ENCODE peak calls at places on chromosomes 4 and X, in six cellular contexts. W, U, Q, Z, L and X are unnamed samples. For H3K79me2, H3K4me1 and H3K9me3, the result is how much of the 10 kb centered on the place peaks cover.

GRCh38 chr4:158176108-158176507 is 3.3 kb upstream of the GASK1B start:
- DNase-seq in W (no peak), U (peak), L (no peak), Q (peak), Z (peak), X (no peak)

GRCh38 chr4:26201119-26201518 is 119.7 kb upstream of the RBPJ start:
- DNase-seq in U (peak), W (no peak), L (no peak), Z (no peak), Q (peak), X (no peak)

GRCh38 chr4:117678861-117679260 is 355.4 kb upstream of the NDST3 start:
- DNase-seq in Z (no peak), L (no peak), U (no peak), Q (no peak), W (no peak), X (no peak)

GRCh38 chrX:1581132-1581531 is 10.3 kb upstream of the AKAP17A start:
- DNase-seq in Q (peak), L (peak), W (peak), Z (no peak), U (no peak), X (peak)

GRCh38 chr4:73021634-73022033 is 47.9 kb downstream of the COX18 start:
- DNase-seq in Q (peak), W (peak), Z (peak), U (peak), L (peak), X (no peak)

GRCh38 chr4:151743128-151743854 is 17.5 kb downstream of the GATB start:
- DNase-seq in L (no peak), Q (peak), Z (no peak), W (no peak), U (peak), X (no peak)

GRCh38 chrX:989959-990510 is 222.4 kb downstream of the CRLF2 start:
- DNase-seq in L (no peak), U (peak), W (peak), Z (peak), Q (no peak), X (peak)

GRCh38 chr4:81648576-81649272 is 177.0 kb upstream of the RASGEF1B start:
- DNase-seq in U (peak), Q (no peak), W (peak), Z (no peak), L (peak), X (no peak)

GRCh38 chrX:133151320-133151719 is 54.4 kb upstream of the USP26 start:
- DNase-seq in Z (no peak), U (no peak), Q (peak), W (no peak), L (no peak), X (no peak)

GRCh38 chr4:114659386-114660008 is 60.9 kb downstream of the UGT8 start:
- DNase-seq in Q (peak), W (peak), U (peak), Z (peak), L (peak), X (peak)

GRCh38 chrX:54358424-54359211 is 772 bp upstream of the WNK3 start:
- DNase-seq in U (peak), Q (peak), Z (no peak), L (no peak), W (no peak), X (no peak)

GRCh38 chr4:1171306-1172227 is 816 bp downstream of the SPON2 start:
- DNase-seq in Z (no peak), Q (peak), U (no peak), W (no peak), L (no peak), X (no peak)

GRCh38 chrX:19863237-19864223 is 23.9 kb downstream of the SH3KBP1 start:
- DNase-seq in Q (peak), U (no peak), L (peak), W (no peak), Z (no peak), X (no peak)

GRCh38 chr4:174365018-174365587 is 81.4 kb downstream of the CEP44 start:
- DNase-seq in Z (peak), L (peak), U (peak), W (peak), Q (peak), X (no peak)

GRCh38 chr4:152220201-152220666 is 315.7 kb downstream of the FBXW7 start:
- DNase-seq in W (no peak), L (no peak), U (peak), Q (peak), Z (no peak), X (peak)

GRCh38 chr4:128355301-128355700 is 67.7 kb upstream of the PGRMC2 start:
- DNase-seq in Q (peak), W (no peak), L (no peak), U (peak), Z (no peak), X (no peak)

GRCh38 chrX:129545408-129545807 is 5.3 kb downstream of the OCRL start:
- DNase-seq in U (no peak), Z (no peak), Q (no peak), W (no peak), L (no peak), X (no peak)

GRCh38 chr4:106708604-106708876 is 327.6 kb downstream of the DKK2 start:
- DNase-seq in U (no peak), W (no peak), Q (no peak), Z (no peak), L (no peak), X (no peak)

GRCh38 chr4:17687237-17687857 is 72.9 kb downstream of the MED28 start:
- DNase-seq in Z (no peak), L (no peak), Q (no peak), U (peak), W (no peak), X (no peak)

DNA sequence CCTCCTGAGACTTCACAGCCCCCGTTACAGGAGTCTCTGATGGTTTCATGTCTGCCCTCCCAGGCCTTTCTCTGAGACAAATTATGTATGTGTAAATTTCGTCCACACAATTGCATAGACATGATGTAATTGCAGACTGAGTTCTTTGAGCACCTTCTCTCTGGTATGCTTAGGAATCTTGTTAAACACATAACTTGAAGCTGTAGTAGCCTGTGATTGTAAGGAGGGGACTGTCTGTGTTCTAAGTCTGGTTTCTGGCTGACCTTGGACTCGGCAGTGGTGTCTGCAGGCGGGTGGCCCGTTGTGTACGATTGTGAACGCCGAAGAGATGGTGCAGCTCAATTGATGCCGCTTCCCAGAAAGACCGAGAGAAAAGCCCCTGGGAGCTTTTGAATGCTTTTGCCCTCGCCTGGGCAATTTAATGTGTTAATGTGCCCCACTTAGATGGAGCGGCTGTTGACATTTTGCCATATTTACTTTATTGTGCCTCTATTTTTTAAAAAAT is 58.5 kb upstream of the TADA2B start:
- DNase-seq in W (no peak), L (no peak), Q (no peak), U (peak), Z (no peak), X (no peak)
- H3K79me2 ChIP-seq in W (under half), L (under half), Q (under half), U (under half), Z (under half), X (under half)

GRCh38 chr4:139457318-139457717 is 3.4 kb downstream of the RAB33B start:
- DNase-seq in Q (peak), Z (no peak), L (no peak), U (no peak), W (no peak), X (no peak)
- H3K4me1 ChIP-seq in Q (under half), Z (under half), L (under half), U (under half), W (under half), X (under half)

DNA sequence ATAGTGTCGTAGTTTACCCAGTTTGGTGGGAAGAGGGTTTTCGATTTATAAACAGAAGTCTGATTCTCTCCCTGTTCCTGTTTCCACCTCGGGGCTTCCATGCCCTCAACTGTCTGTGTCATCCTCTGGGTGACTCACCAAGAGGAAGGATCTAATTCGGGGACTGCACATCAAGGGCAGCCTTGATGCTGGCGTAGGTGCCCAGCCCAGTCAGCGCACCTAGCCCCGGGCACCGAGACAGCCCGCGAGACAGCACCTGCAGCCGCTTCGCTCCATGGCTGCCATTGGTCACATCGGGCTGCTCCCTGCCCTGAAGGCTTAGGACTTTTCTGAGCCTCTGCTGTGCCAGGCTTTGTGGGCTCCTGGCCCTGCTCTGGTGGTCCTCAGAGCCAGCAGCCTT is 7.8 kb downstream of the ABCD1 start:
- DNase-seq in Q (peak), Z (no peak), L (no peak), W (no peak), U (no peak), X (no peak)
- H3K9me3 ChIP-seq in Q (under half), Z (under half), L (under half), W (under half), U (under half), X (under half)

GRCh38 chr4:67892905-67893304 is 9.1 kb upstream of the TMPRSS11D start:
- DNase-seq in L (no peak), Z (no peak), W (no peak), U (no peak), Q (peak), X (no peak)

GRCh38 chr4:67891645-67892044 is 7.8 kb upstream of the TMPRSS11D start:
- DNase-seq in W (no peak), Q (no peak), L (no peak), U (no peak), Z (no peak), X (no peak)

GRCh38 chr4:67897686-67898085 is 13.9 kb upstream of the TMPRSS11D start:
- DNase-seq in Z (no peak), U (no peak), L (no peak), Q (no peak), W (no peak), X (no peak)

GRCh38 chr4:67892253-67892652 is 8.5 kb upstream of the TMPRSS11D start:
- DNase-seq in Q (no peak), U (no peak), L (no peak), W (no peak), Z (no peak), X (no peak)

GRCh38 chr4:67896421-67897065 is 12.7 kb upstream of the TMPRSS11D start:
- DNase-seq in U (no peak), L (no peak), Z (no peak), W (no peak), Q (no peak), X (no peak)
- H3K79me2 ChIP-seq in U (under half), L (under half), Z (under half), W (under half), Q (under half), X (under half)

GRCh38 chrX:2699959-2700358 is 8.9 kb downstream of the CD99 start:
- DNase-seq in L (no peak), W (no peak), Q (no peak), Z (no peak), U (no peak), X (no peak)
- H3K4me1 ChIP-seq in L (half or more), W (under half), Q (half or more), Z (under half), U (under half), X (half or more)

GRCh38 chr4:86660407-86660806 is 66.3 kb downstream of the PTPN13 start:
- DNase-seq in Z (no peak), W (no peak), L (no peak), Q (no peak), U (no peak), X (peak)
- H3K9me3 ChIP-seq in Z (under half), W (under half), L (under half), Q (under half), U (under half), X (under half)